ENCODE peak calls at places on chromosome 11, in ten cellular contexts. O, E, L, T, A, F, K, D, Q and V are unnamed samples.

GRCh38 chr11:82003671-82004148 is 730.0 kb downstream of the FAM181B start:
- DNase-seq in O (no peak), E (no peak), L (no peak), T (no peak), A (no peak), F (peak; percentile 66), K (no peak), D (peak; percentile 39), Q (no peak), V (no peak)

GRCh38 chr11:32888805-32889204 is 3.8 kb upstream of the QSER1 start:
- DNase-seq in O (no peak), E (no peak), L (no peak), T (no peak), A (no peak), F (peak; percentile 62), K (no peak), D (peak; percentile 36), Q (no peak), V (no peak)

GRCh38 chr11:130999992-131000770 is 83.9 kb upstream of the SNX19 start:
- DNase-seq in O (no peak), E (no peak), L (no peak), T (no peak), A (no peak), F (peak; percentile 97), K (no peak), D (peak; percentile 98), Q (no peak), V (no peak)

GRCh38 chr11:3231851-3232744 is at the start of gene MRGPRE:
- DNase-seq in O (peak; percentile 34), E (no peak), L (peak; percentile 73), T (no peak), A (peak; percentile 56), F (no peak), K (peak; percentile 22), D (peak; percentile 4), Q (peak; percentile 41), V (no peak)

GRCh38 chr11:64814712-64815187 is 4.4 kb upstream of the MEN1 start:
- DNase-seq in O (no peak), E (no peak), L (no peak), T (peak; percentile 95), A (no peak), F (no peak), K (no peak), D (no peak), Q (no peak), V (no peak)

GRCh38 chr11:12485328-12485727 is 108.0 kb downstream of the PARVA start:
- DNase-seq in O (no peak), E (no peak), L (no peak), T (no peak), A (no peak), F (peak; percentile 35), K (no peak), D (peak; percentile 32), Q (no peak), V (no peak)

GRCh38 chr11:122516686-122517085 is 138.8 kb upstream of the UBASH3B start:
- DNase-seq in O (no peak), E (no peak), L (no peak), T (no peak), A (no peak), F (no peak), K (no peak), D (no peak), Q (no peak), V (no peak)

GRCh38 chr11:120168960-120169681 is 31.2 kb upstream of the TRIM29 start:
- DNase-seq in O (peak; percentile 89), E (peak; percentile 34), L (peak; percentile 87), T (peak; percentile 25), A (peak; percentile 95), F (peak; percentile 56), K (no peak), D (peak; percentile 63), Q (peak; percentile 71), V (no peak)

GRCh38 chr11:1553808-1554594 is 18.1 kb downstream of the DUSP8 start:
- DNase-seq in O (peak; percentile 82), E (no peak), L (no peak), T (no peak), A (peak; percentile 80), F (no peak), K (no peak), D (no peak), Q (peak; percentile 27), V (no peak)

GRCh38 chr11:69943066-69943465 is 123.8 kb upstream of the FGF3 start:
- DNase-seq in O (peak; percentile 51), E (no peak), L (peak; percentile 55), T (no peak), A (peak; percentile 31), F (no peak), K (no peak), D (no peak), Q (peak; percentile 51), V (peak; percentile 36)
- TF ChIP-seq CTCF in O (peak; percentile 68), E (no peak), L (no peak), T (no peak), A (no peak), F (no peak), K (no peak), D (no peak), Q (peak; percentile 55), V (peak; percentile 57)

GRCh38 chr11:78418584-78419211 is 1.1 kb upstream of the GAB2 start:
- DNase-seq in O (no peak), E (no peak), L (no peak), T (no peak), A (no peak), F (no peak), K (no peak), D (no peak), Q (no peak), V (no peak)

GRCh38 chr11:78423241-78423640 is 5.6 kb upstream of the GAB2 start:
- DNase-seq in O (no peak), E (no peak), L (no peak), T (no peak), A (no peak), F (no peak), K (no peak), D (no peak), Q (no peak), V (no peak)

GRCh38 chr11:78419327-78419726 is 1.7 kb upstream of the GAB2 start:
- DNase-seq in O (no peak), E (no peak), L (no peak), T (no peak), A (no peak), F (peak; percentile 99), K (peak; percentile 86), D (peak; percentile 99), Q (peak; percentile 40), V (no peak)

GRCh38 chr11:78420255-78420764 is 2.7 kb upstream of the GAB2 start:
- DNase-seq in O (peak; percentile 86), E (peak; percentile 23), L (peak; percentile 82), T (peak; percentile 63), A (peak; percentile 71), F (peak; percentile 89), K (peak; percentile 83), D (peak; percentile 91), Q (peak; percentile 50), V (no peak)

DNA sequence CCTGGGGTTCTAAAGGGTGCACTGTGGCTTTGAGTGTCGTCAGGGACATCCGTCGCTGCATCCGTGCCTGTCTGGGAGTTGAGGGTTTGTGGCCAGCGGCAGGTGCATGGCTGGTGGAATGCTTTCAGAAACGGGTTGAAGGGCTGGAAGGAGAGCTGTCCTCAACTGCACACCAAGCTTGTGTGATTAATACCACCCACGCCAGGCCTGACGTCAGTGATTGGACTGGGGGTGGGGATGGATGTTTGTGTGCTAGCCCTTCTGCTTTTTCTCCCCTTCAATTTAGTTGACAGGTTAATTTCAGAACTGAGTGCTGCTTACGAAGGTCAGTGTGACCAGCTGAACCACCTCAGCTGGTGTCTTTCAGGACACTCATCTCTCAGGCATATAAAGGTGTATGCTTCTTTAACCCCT is 3.2 kb upstream of the GAB2 start:
- DNase-seq in O (no peak), E (no peak), L (peak; percentile 90), T (peak; percentile 44), A (no peak), F (peak; percentile 51), K (peak; percentile 94), D (peak; percentile 58), Q (peak; percentile 64), V (no peak)
- H3K4me3 ChIP-seq in O (no peak overlapping the region), E (no peak overlapping the region), L (peak overlapping the region; percentile 17), T (no peak overlapping the region), A (no peak overlapping the region), F (no peak overlapping the region), K (no peak overlapping the region), D (no peak overlapping the region), Q (no peak overlapping the region), V (no peak overlapping the region)

GRCh38 chr11:31834237-31834636 is 23.1 kb upstream of the PAX6 start:
- DNase-seq in O (peak; percentile 53), E (no peak), L (no peak), T (no peak), A (no peak), F (no peak), K (no peak), D (no peak), Q (no peak), V (no peak)
- TF ChIP-seq CTCF in O (peak; percentile 61), E (no peak), L (no peak), T (peak; percentile 7), A (no peak), F (no peak), K (no peak), D (no peak), Q (no peak), V (no peak)

GRCh38 chr11:67266424-67267187 is at the start of gene GRK2:
- DNase-seq in O (peak; percentile 67), E (no peak), L (peak; percentile 93), T (peak; percentile 72), A (peak; percentile 72), F (no peak), K (peak; percentile 42), D (peak; percentile 41), Q (peak; percentile 49), V (no peak)

GRCh38 chr11:67267188-67268035 is 1.1 kb downstream of the GRK2 start:
- DNase-seq in O (no peak), E (peak; percentile 34), L (peak; percentile 89), T (peak; percentile 66), A (peak; percentile 74), F (no peak), K (peak; percentile 39), D (no peak), Q (peak; percentile 72), V (no peak)

GRCh38 chr11:67268684-67269268 is 2.5 kb downstream of the GRK2 start:
- DNase-seq in O (no peak), E (no peak), L (peak; percentile 82), T (no peak), A (peak; percentile 27), F (no peak), K (peak; percentile 10), D (no peak), Q (no peak), V (no peak)

GRCh38 chr11:67269401-67270255 is 3.4 kb downstream of the GRK2 start:
- DNase-seq in O (no peak), E (no peak), L (peak; percentile 84), T (no peak), A (peak; percentile 46), F (no peak), K (peak; percentile 21), D (no peak), Q (peak; percentile 29), V (peak; percentile 68)

DNA sequence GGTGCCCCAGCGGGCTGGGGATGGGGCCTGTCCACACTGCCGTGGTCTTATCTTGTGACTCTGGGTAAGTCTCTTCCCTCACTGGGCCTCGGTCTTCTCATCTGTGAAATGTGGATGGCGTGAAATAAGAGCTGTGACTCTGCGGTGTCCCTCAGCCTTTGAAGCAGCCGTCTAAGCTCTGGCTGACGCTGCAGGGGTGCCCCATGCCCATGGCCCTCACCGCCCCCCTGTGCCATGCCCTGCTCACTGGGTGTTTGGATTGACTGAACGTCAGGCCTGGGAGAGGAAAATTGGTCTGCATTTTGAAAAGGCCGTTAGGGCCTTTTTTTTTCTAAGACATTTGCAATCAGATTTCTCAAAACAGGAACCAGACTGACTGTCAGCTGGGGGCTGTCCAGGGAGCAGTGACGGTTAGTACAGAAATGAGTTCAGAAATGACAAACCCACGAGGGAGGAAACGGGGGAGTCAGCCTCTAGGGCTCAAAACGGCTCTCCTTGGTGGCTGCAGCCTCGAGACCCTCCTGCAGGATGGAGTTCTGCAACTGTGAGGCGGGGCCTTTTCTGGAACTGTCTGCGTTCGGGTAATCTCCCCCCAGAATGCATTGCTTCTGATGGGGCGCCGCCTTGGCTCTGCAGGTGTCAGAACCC is 1.9 kb downstream of the GRK2 start:
- DNase-seq in O (no peak), E (peak; percentile 61), L (peak; percentile 87), T (peak; percentile 94), A (no peak), F (no peak), K (peak; percentile 17), D (no peak), Q (peak; percentile 26), V (no peak)
- H3K4me3 ChIP-seq in O (peak overlapping the region; percentile 92), E (peak overlapping the region; percentile 85), L (peak overlapping the region; percentile 100), T (peak overlapping the region; percentile 88), A (no peak overlapping the region), F (peak overlapping the region; percentile 82), K (peak overlapping the region; percentile 85), D (peak overlapping the region; percentile 91), Q (peak overlapping the region; percentile 82), V (peak overlapping the region; percentile 94)